ENCODE peak calls at places on chromosomes 4 and X, in five cellular contexts. O is CD4-positive, alpha-beta T cell; K is fibroblast of the aortic adventitia; V is body of pancreas; A is GM12865. W is an unnamed sample.

GRCh38 chr4:85808104-85808503 is 333.2 kb downstream of the ARHGAP24 start:
- DNase-seq in A (no peak), K (no peak), O (no peak), V (no peak), W (no peak)

GRCh38 chrX:46268429-46268828 is 276.8 kb downstream of the ZNF674 start:
- DNase-seq in A (no peak), V (peak), K (peak), O (no peak), W (peak)

GRCh38 chrX:110317079-110317819 is 636 bp downstream of the AMMECR1 start:
- DNase-seq in O (peak), A (peak), K (no peak), V (peak), W (no peak)

GRCh38 chr4:8198206-8198905 is 734 bp upstream of the SH3TC1 start:
- DNase-seq in O (no peak), K (no peak), V (peak), A (no peak), W (no peak)

GRCh38 chrX:46117234-46117633 is 428.0 kb downstream of the ZNF674 start:
- DNase-seq in O (no peak), A (no peak), V (no peak), K (no peak), W (no peak)

GRCh38 chrX:21408324-21408723 is 34.1 kb downstream of the CNKSR2 start:
- DNase-seq in V (peak), A (no peak), K (peak), O (no peak), W (no peak)

GRCh38 chr4:70895846-70896435 is 6.2 kb upstream of the MOB1B start:
- DNase-seq in K (no peak), O (no peak), A (no peak), V (peak), W (no peak)

GRCh38 chrX:75547783-75548182 is 24.9 kb upstream of the ZDHHC15 start:
- DNase-seq in A (no peak), V (peak), O (no peak), K (no peak), W (no peak)

GRCh38 chrX:123884809-123885408 is 25.1 kb downstream of the XIAP start:
- DNase-seq in O (no peak), A (peak), V (peak), K (peak), W (peak)

GRCh38 chr4:64766565-64766964 is 357.3 kb upstream of the TECRL start:
- DNase-seq in A (no peak), O (no peak), V (no peak), K (no peak), W (no peak)

GRCh38 chrX:22012051-22012450 is 20.1 kb upstream of the PHEX start:
- DNase-seq in K (no peak), A (no peak), O (no peak), V (no peak), W (no peak)

GRCh38 chr4:152690706-152691651 is 11.2 kb upstream of the TMEM154 start:
- DNase-seq in K (no peak), V (no peak), A (no peak), O (no peak), W (peak)

GRCh38 chr4:141011799-141012377 is 121.4 kb downstream of the RNF150 start:
- DNase-seq in O (no peak), K (no peak), A (no peak), V (no peak), W (no peak)

GRCh38 chrX:102599950-102600579 is 750 bp downstream of the ARMCX5 start:
- DNase-seq in V (no peak), O (no peak), A (no peak), K (peak), W (peak)

GRCh38 chrX:41561045-41561444 is 113.9 kb downstream of the NYX start:
- DNase-seq in O (no peak), V (peak), A (peak), K (peak), W (peak)

GRCh38 chr4:16056681-16057400 is 27.0 kb downstream of the PROM1 start:
- DNase-seq in A (no peak), V (peak), O (no peak), K (no peak), W (no peak)

GRCh38 chr4:39719804-39720580 is 22.1 kb downstream of the UBE2K start:
- DNase-seq in O (no peak), K (no peak), A (no peak), V (no peak), W (no peak)

GRCh38 chrX:30781711-30782444 is 107.2 kb downstream of the TAB3 start:
- DNase-seq in A (no peak), V (no peak), O (no peak), K (no peak), W (no peak)

GRCh38 chr4:28362169-28362568 is 1501.5 kb downstream of the STIM2 start:
- DNase-seq in A (no peak), V (no peak), O (no peak), K (no peak), W (no peak)

DNA sequence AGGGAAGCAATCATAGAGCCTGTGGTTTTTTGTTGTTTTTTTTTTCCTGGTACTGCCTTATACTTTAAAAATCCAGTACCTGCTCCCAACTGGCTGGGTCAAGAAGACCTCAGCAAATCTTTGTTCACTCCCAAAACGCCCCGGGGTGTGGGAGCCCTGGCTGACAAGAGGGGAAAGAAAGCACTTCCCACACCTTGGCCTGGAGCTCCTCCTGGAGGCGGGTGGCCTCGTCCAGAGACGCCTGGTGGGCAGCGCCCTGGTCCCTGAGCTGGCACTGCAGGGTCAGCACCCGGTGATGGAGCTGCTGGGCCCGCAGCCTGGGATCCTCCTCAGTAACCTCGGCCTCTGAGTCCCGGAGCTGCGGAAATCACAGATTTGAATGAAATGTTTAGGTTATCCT is 38.2 kb downstream of the C4orf50 start:
- DNase-seq in A (no peak), V (no peak), O (no peak), K (no peak), W (no peak)
- TF ChIP-seq CTCF in A (no peak), V (no peak), O (no peak), K (peak), W (no peak)

GRCh38 chr4:24470681-24471622 is 113.4 kb downstream of the DHX15 start:
- DNase-seq in K (peak), O (no peak), A (peak), V (peak), W (no peak)
- TF ChIP-seq CTCF in K (peak), O (no peak), A (no peak), V (no peak), W (no peak)

DNA sequence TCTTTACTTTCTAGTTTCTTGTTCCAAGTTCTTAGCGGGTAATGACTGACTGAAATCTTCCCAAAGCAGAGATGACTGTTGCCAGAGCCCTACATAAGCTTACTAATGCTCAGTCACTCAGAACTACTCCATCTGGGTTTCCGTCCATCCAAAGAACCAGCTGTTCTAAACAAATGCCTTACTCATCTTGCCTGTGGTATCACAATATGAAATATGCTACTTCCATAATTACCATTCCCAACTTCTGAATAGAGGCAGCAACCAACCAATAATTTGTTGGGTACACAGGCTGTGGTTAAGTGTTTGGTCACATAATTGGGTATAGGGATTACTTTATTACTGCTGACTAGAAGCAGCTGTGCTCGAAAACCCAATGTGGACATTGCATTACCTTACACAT is 930.2 kb upstream of the DIAPH2 start:
- DNase-seq in O (no peak), K (no peak), A (no peak), V (no peak), W (no peak)
- TF ChIP-seq CTCF in O (no peak), K (no peak), A (no peak), V (no peak), W (no peak)

DNA sequence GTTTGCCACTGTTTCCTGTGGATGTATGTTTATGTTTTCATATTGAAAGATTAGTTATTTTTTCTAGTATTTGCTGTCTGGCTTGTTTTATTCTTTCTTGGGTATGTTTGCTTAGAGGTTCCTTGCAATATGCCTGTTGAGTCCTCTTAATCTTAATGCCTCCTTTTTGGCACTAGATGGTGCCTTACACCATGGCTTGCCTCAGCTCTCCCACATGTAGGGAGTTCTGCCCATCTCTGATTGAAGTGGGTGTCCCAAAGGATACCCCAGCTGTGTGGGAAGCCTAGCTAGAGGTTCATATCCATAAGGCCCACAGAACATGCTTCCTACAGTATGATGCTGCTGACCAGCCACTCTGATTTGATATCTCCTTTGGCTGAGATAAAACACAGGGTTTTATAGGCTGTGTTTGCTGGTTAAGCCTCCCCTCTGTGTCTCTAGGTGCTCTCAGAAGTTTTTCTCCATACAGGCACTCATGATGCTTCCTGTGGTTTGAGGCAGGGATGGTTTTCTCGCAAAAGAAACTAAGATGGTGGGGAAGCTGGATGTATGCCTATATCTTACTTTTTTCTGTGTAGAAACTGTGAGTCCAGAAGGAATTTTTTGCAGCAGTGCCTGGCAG is 162.4 kb downstream of the ASB9 start:
- DNase-seq in V (no peak), A (peak), K (no peak), O (no peak), W (no peak)
- TF ChIP-seq CTCF in V (no peak), A (no peak), K (no peak), O (no peak), W (no peak)

GRCh38 chr4:7186081-7186480 is 6.3 kb upstream of the SORCS2 start:
- DNase-seq in V (no peak), K (no peak), O (no peak), A (no peak), W (no peak)
- TF ChIP-seq CTCF in V (peak), K (peak), O (no peak), A (peak), W (peak)

GRCh38 chrX:118627084-118627758 is 100.2 kb upstream of the IL13RA1 start:
- DNase-seq in V (no peak), O (no peak), K (no peak), A (peak), W (no peak)
- TF ChIP-seq CTCF in V (no peak), O (no peak), K (no peak), A (peak), W (peak)

GRCh38 chr4:93157984-93158383 is 670.6 kb upstream of the ATOH1 start:
- DNase-seq in O (no peak), A (no peak), V (no peak), K (no peak), W (no peak)
- TF ChIP-seq CTCF in O (no peak), A (peak), V (no peak), K (no peak), W (no peak)